ENCODE peak calls at places on chromosomes 4 and X, in four cellular contexts. V is cardiac fibroblast, A is NCI-H2029 treated with DMSO at 0.1 percent for 48 hours, Z is iris pigment epithelial cell. X is an unnamed sample.

GRCh38 chrX:102832661-102833060 is 104.4 kb upstream of the RAB40AL start:
- DNase-seq in V (peak), A (no peak), Z (peak), X (no peak)

GRCh38 chr4:89162486-89162885 is 51.2 kb downstream of the TIGD2 start:
- DNase-seq in V (no peak), A (no peak), Z (no peak), X (no peak)

GRCh38 chrX:74865725-74866124 is 59.5 kb downstream of the NEXMIF start:
- DNase-seq in Z (no peak), V (no peak), A (no peak), X (no peak)

GRCh38 chr4:78410225-78410624 is 141.3 kb upstream of the ANXA3 start:
- DNase-seq in Z (no peak), V (no peak), A (no peak), X (no peak)

GRCh38 chr4:121728798-121729226 is 32.0 kb upstream of the ANXA5 start:
- DNase-seq in Z (peak), A (no peak), V (peak), X (peak)

GRCh38 chrX:80808160-80808735 is 1.4 kb downstream of the BRWD3 start:
- DNase-seq in V (peak), Z (peak), A (peak), X (peak)

GRCh38 chr4:13892739-13893105 is 265.2 kb upstream of the BOD1L1 start:
- DNase-seq in A (no peak), V (no peak), Z (no peak), X (peak)

GRCh38 chrX:150476183-150476699 is 92.2 kb upstream of the MTM1 start:
- DNase-seq in Z (peak), A (no peak), V (peak), X (no peak)

GRCh38 chr4:174116021-174116420 is 167.4 kb downstream of the FBXO8 start:
- DNase-seq in V (no peak), A (no peak), Z (no peak), X (no peak)

GRCh38 chr4:107027379-107027778 is 8.7 kb downstream of the DKK2 start:
- DNase-seq in Z (no peak), A (no peak), V (no peak), X (no peak)

GRCh38 chrX:148567229-148567628 is 66.8 kb downstream of the AFF2 start:
- DNase-seq in Z (peak), V (peak), A (no peak), X (no peak)

GRCh38 chr4:99886146-99886545 is 8.1 kb downstream of the LAMTOR3 start:
- DNase-seq in V (peak), Z (peak), A (no peak), X (no peak)

GRCh38 chr4:184979461-184980124 is 38.7 kb upstream of the HELT start:
- DNase-seq in Z (no peak), V (no peak), A (no peak), X (no peak)

GRCh38 chr4:104693601-104694201 is 199.0 kb upstream of the CXXC4 start:
- DNase-seq in V (peak), A (no peak), Z (peak), X (no peak)

X was measured in endothelial cell of umbilical vein.